ENCODE peak calls at places on chromosomes 1 and 21, in ten cellular contexts. S, W, J, P, A, F, I, Q, G and N are unnamed samples.

GRCh38 chr1:202063093-202063492 is 52.7 kb downstream of the ELF3 start:
- DNase-seq in S (peak; percentile 62), W (no peak), J (no peak), P (no peak), A (no peak), F (no peak), I (no peak), Q (no peak), G (no peak), N (peak; percentile 11)

GRCh38 chr1:202710070-202711025 is at the start of gene SYT2:
- DNase-seq in S (peak; percentile 82), W (no peak), J (peak; percentile 21), P (peak; percentile 87), A (no peak), F (no peak), I (peak; percentile 16), Q (no peak), G (no peak), N (no peak)

GRCh38 chr1:62735491-62736171 is 47.4 kb upstream of the DOCK7 start:
- DNase-seq in S (no peak), W (no peak), J (no peak), P (no peak), A (peak; percentile 21), F (no peak), I (no peak), Q (no peak), G (peak; percentile 60), N (peak; percentile 27)

GRCh38 chr21:38181101-38181500 is 75.7 kb upstream of the KCNJ15 start:
- DNase-seq in S (no peak), W (no peak), J (no peak), P (no peak), A (no peak), F (no peak), I (no peak), Q (no peak), G (peak; percentile 58), N (no peak)

GRCh38 chr1:16440150-16440479 is 409 bp upstream of the NECAP2 start:
- DNase-seq in S (no peak), W (no peak), J (no peak), P (no peak), A (no peak), F (no peak), I (no peak), Q (no peak), G (no peak), N (no peak)

GRCh38 chr1:22123901-22124404 is 18.9 kb downstream of the WNT4 start:
- DNase-seq in S (no peak), W (no peak), J (no peak), P (no peak), A (no peak), F (no peak), I (no peak), Q (no peak), G (no peak), N (no peak)

GRCh38 chr1:184905601-184906322 is 68.5 kb downstream of the NIBAN1 start:
- DNase-seq in S (no peak), W (no peak), J (peak; percentile 61), P (no peak), A (no peak), F (no peak), I (peak; percentile 12), Q (no peak), G (no peak), N (no peak)

GRCh38 chr1:88935522-88936222 is 44.3 kb upstream of the GTF2B start:
- DNase-seq in S (peak; percentile 50), W (no peak), J (no peak), P (no peak), A (no peak), F (no peak), I (no peak), Q (no peak), G (no peak), N (peak; percentile 8)

GRCh38 chr1:93904228-93904627 is 5.0 kb downstream of the GCLM start:
- DNase-seq in S (no peak), W (no peak), J (no peak), P (no peak), A (no peak), F (no peak), I (no peak), Q (no peak), G (no peak), N (no peak)

GRCh38 chr1:232952514-232953175 is 2.2 kb downstream of the NTPCR start:
- DNase-seq in S (peak; percentile 83), W (no peak), J (peak; percentile 67), P (no peak), A (no peak), F (no peak), I (peak; percentile 67), Q (peak; percentile 26), G (no peak), N (no peak)

GRCh38 chr1:6794164-6794563 is 8.9 kb downstream of the CAMTA1 start:
- DNase-seq in S (peak; percentile 27), W (no peak), J (no peak), P (no peak), A (no peak), F (no peak), I (no peak), Q (no peak), G (no peak), N (peak; percentile 29)

GRCh38 chr1:178869114-178869697 is 1.7 kb downstream of the ANGPTL1 start:
- DNase-seq in S (peak; percentile 8), W (no peak), J (no peak), P (no peak), A (no peak), F (no peak), I (no peak), Q (no peak), G (peak; percentile 21), N (no peak)

GRCh38 chr1:186420923-186421322 is 40.0 kb downstream of the PDC start:
- DNase-seq in S (no peak), W (no peak), J (no peak), P (no peak), A (no peak), F (no peak), I (no peak), Q (no peak), G (peak; percentile 11), N (no peak)

GRCh38 chr1:231653611-231654010 is 27.0 kb downstream of the DISC1 start:
- DNase-seq in S (no peak), W (no peak), J (no peak), P (no peak), A (no peak), F (no peak), I (no peak), Q (no peak), G (no peak), N (no peak)

GRCh38 chr1:78043436-78043835 is 2.3 kb upstream of the GIPC2 start:
- DNase-seq in S (no peak), W (no peak), J (no peak), P (no peak), A (no peak), F (no peak), I (no peak), Q (no peak), G (no peak), N (no peak)
- H3K27me3 ChIP-seq in S (peaks cover 59% of the 10 kb centered on the region), W (no peaks in the 10 kb centered on the region), J (no peaks in the 10 kb centered on the region), P (no peaks in the 10 kb centered on the region), A (peaks cover 19% of the 10 kb centered on the region), F (no peaks in the 10 kb centered on the region), I (peaks cover 23% of the 10 kb centered on the region), Q (no peaks in the 10 kb centered on the region), G (no peaks in the 10 kb centered on the region), N (peaks cover 12% of the 10 kb centered on the region)

DNA sequence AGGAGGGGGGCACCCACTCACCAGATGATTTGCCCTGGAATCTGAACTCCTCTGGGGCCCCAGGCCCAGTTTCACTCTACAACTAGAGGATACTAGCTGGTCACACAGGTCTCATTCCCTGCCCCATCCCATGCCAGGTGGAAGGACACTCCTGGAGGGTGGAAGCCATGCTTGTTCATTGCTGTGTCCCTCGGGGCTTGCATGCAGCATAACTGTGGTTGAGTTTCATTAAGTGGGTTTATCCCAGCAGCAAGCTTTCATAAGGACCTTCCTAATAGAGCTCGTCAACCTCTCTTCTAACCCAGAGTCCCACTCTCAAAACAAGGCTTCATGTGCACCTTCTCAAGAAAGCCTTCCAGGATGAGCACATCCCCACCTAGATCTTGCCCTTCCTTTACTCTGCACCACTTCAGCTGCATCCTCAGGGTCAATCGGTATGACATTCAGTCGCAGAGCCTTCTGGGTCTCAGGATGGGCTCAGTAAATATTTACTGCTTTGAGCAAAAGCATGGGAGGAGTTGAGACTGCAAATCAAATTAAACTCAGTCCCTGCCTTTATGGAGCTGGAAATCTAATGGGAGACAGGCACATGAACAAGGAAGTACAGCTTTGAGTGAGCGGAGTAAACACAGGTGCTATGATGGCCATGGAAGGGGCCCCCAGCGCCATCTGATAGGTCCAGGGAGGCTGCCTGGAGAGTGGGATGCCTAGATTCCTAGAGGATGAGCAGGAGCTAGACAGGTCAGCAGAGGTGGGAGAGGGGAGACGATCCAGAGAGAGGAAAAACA is 32.3 kb downstream of the LAMB3 start:
- DNase-seq in S (no peak), W (no peak), J (no peak), P (no peak), A (no peak), F (no peak), I (no peak), Q (no peak), G (no peak), N (no peak)
- H3K4me3 ChIP-seq in S (no peak overlapping the region), W (no peak overlapping the region), J (no peak overlapping the region), P (no peak overlapping the region), A (no peak overlapping the region), F (no peak overlapping the region), I (no peak overlapping the region), Q (no peak overlapping the region), G (no peak overlapping the region), N (no peak overlapping the region)

GRCh38 chr21:41071410-41071809 is 96.5 kb upstream of the BACE2 start:
- DNase-seq in S (peak; percentile 59), W (no peak), J (no peak), P (no peak), A (no peak), F (no peak), I (no peak), Q (no peak), G (no peak), N (no peak)
- TF ChIP-seq CTCF in S (peak; percentile 53), W (no peak), J (no peak), P (no peak), A (no peak), F (no peak), I (no peak), Q (no peak), G (no peak), N (no peak)

DNA sequence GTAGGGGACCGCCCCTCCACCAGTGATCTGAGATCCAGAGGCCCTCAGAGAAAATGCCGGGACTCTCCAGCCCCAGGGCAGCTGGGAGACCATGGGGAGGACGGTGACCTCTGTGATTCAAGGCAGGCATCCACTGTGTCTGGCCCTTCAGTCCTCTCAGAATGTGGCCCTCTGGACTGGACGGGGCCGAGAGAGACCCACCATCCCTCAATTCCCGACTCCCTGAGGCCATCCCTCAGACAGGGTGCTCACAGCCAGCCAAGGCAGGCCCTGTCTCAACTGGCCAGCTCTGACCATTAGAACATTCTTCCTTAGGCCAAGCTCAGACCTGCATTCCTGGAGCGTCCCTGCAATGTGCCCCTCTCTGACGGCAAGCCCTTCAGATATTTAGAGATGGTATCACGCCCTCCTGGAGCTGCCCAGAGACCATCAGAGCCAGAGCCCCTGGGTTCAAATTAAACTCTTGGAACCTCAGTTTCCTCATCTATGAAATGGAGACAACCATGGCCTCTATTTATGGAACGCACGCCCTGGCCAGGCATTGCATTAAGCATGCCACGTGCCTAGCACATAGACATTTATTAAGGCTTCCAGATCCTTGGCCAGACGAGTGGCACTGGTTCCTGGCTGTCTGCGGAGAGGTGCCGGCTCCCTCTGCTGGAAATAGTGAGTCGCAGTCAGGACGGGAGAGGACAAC is 9.6 kb upstream of the EPS8L3 start:
- DNase-seq in S (peak; percentile 87), W (peak; percentile 86), J (peak; percentile 87), P (peak; percentile 84), A (peak; percentile 48), F (peak; percentile 29), I (peak; percentile 87), Q (peak; percentile 85), G (no peak), N (peak; percentile 71)
- H3K27me3 ChIP-seq in S (no peaks in the 10 kb centered on the region), W (no peaks in the 10 kb centered on the region), J (no peaks in the 10 kb centered on the region), P (no peaks in the 10 kb centered on the region), A (no peaks in the 10 kb centered on the region), F (no peaks in the 10 kb centered on the region), I (no peaks in the 10 kb centered on the region), Q (no peaks in the 10 kb centered on the region), G (no peaks in the 10 kb centered on the region), N (no peaks in the 10 kb centered on the region)